ENCODE peak calls at places on chromosomes 6 and 20, in four cellular contexts. One of them, this sample, is unnamed.

GRCh38 chr20:10596726-10597125 is 77.1 kb downstream of the JAG1 start:
- DNase-seq in NCI-H524: no peak
- DNase-seq in HEK293T: no peak
- DNase-seq in effector memory CD8-positive, alpha-beta T cell: no peak
- DNase-seq in this sample: no peak

GRCh38 chr6:143629104-143630080 is 48.4 kb upstream of the PHACTR2 start:
- DNase-seq in NCI-H524: no peak
- DNase-seq in HEK293T: no peak
- DNase-seq in effector memory CD8-positive, alpha-beta T cell: no peak
- DNase-seq in this sample: no peak

GRCh38 chr20:47265214-47265613 is 91.3 kb downstream of the ZMYND8 start:
- DNase-seq in NCI-H524: no peak
- DNase-seq in HEK293T: no peak
- DNase-seq in effector memory CD8-positive, alpha-beta T cell: no peak
- DNase-seq in this sample: no peak

GRCh38 chr20:62178316-62179161 is 4.3 kb upstream of the MTG2 start:
- DNase-seq in NCI-H524: no peak
- DNase-seq in HEK293T: no peak
- DNase-seq in effector memory CD8-positive, alpha-beta T cell: no peak
- DNase-seq in this sample: no peak

GRCh38 chr6:125808060-125808459 is 17.3 kb downstream of the NCOA7 start:
- DNase-seq in NCI-H524: no peak
- DNase-seq in HEK293T: no peak
- DNase-seq in effector memory CD8-positive, alpha-beta T cell: no peak
- DNase-seq in this sample: no peak

GRCh38 chr20:44405246-44405645 is 49.7 kb downstream of the HNF4A start:
- DNase-seq in NCI-H524: no peak
- DNase-seq in HEK293T: no peak
- DNase-seq in effector memory CD8-positive, alpha-beta T cell: no peak
- DNase-seq in this sample: no peak

GRCh38 chr20:39242614-39243013 is 280.5 kb downstream of the DHX35 start:
- DNase-seq in NCI-H524: no peak
- DNase-seq in HEK293T: no peak
- DNase-seq in effector memory CD8-positive, alpha-beta T cell: no peak
- DNase-seq in this sample: no peak

GRCh38 chr6:3208096-3208774 is 19.2 kb downstream of the TUBB2B start:
- DNase-seq in NCI-H524: no peak
- DNase-seq in HEK293T: no peak
- DNase-seq in effector memory CD8-positive, alpha-beta T cell: no peak
- DNase-seq in this sample: no peak

GRCh38 chr6:75624988-75625387 is 23.3 kb downstream of the SENP6 start:
- DNase-seq in NCI-H524: no peak
- DNase-seq in HEK293T: no peak
- DNase-seq in effector memory CD8-positive, alpha-beta T cell: no peak
- DNase-seq in this sample: no peak

GRCh38 chr6:156828280-156828703 is 51.1 kb downstream of the ARID1B start:
- DNase-seq in NCI-H524: no peak
- DNase-seq in HEK293T: no peak
- DNase-seq in effector memory CD8-positive, alpha-beta T cell: no peak
- DNase-seq in this sample: no peak

GRCh38 chr20:10793741-10794140 is 119.9 kb upstream of the JAG1 start:
- DNase-seq in NCI-H524: no peak
- DNase-seq in HEK293T: no peak
- DNase-seq in effector memory CD8-positive, alpha-beta T cell: no peak
- DNase-seq in this sample: no peak

GRCh38 chr20:54062812-54063280 is 7.5 kb downstream of the BCAS1 start:
- DNase-seq in NCI-H524: peak
- DNase-seq in HEK293T: peak
- DNase-seq in effector memory CD8-positive, alpha-beta T cell: no peak
- DNase-seq in this sample: peak

GRCh38 chr6:2581611-2582010 is 169.1 kb downstream of the MYLK4 start:
- DNase-seq in NCI-H524: no peak
- DNase-seq in HEK293T: no peak
- DNase-seq in effector memory CD8-positive, alpha-beta T cell: no peak
- DNase-seq in this sample: no peak